ENCODE peak calls at places on chromosomes 5 and 9, in seven cellular contexts. One of them, this sample, is unnamed. For H3K36me3 and H3K27me3, the result is how much of the 10 kb centered on the place peaks cover.

GRCh38 chr9:97744710-97745708 is 47.9 kb upstream of the XPA start:
- DNase-seq in thoracic aorta: no peak
- DNase-seq in pancreas: no peak
- DNase-seq in transverse colon: no peak
- DNase-seq in RWPE2: no peak
- DNase-seq in tibial nerve: no peak
- DNase-seq in adipocyte: no peak
- DNase-seq in this sample: peak

GRCh38 chr5:2149196-2149541 is 266.4 kb upstream of the IRX4 start:
- DNase-seq in thoracic aorta: no peak
- DNase-seq in adipocyte: no peak
- DNase-seq in transverse colon: no peak
- DNase-seq in pancreas: no peak
- DNase-seq in tibial nerve: no peak
- DNase-seq in RWPE2: no peak
- DNase-seq in this sample: peak

GRCh38 chr5:143721960-143722359 is 90.0 kb upstream of the HMHB1 start:
- DNase-seq in adipocyte: no peak
- DNase-seq in RWPE2: no peak
- DNase-seq in transverse colon: no peak
- DNase-seq in thoracic aorta: no peak
- DNase-seq in pancreas: no peak
- DNase-seq in tibial nerve: no peak
- DNase-seq in this sample: no peak

GRCh38 chr9:116238225-116238624 is 84.6 kb downstream of the PAPPA start:
- DNase-seq in pancreas: no peak
- DNase-seq in thoracic aorta: no peak
- DNase-seq in adipocyte: peak
- DNase-seq in RWPE2: no peak
- DNase-seq in transverse colon: no peak
- DNase-seq in tibial nerve: no peak
- DNase-seq in this sample: no peak

GRCh38 chr9:135714242-135715055 is 12.5 kb downstream of the KCNT1 start:
- DNase-seq in adipocyte: peak
- DNase-seq in transverse colon: no peak
- DNase-seq in tibial nerve: no peak
- DNase-seq in thoracic aorta: no peak
- DNase-seq in RWPE2: no peak
- DNase-seq in pancreas: no peak
- DNase-seq in this sample: peak

GRCh38 chr5:103721183-103721582 is 158.6 kb upstream of the NUDT12 start:
- DNase-seq in tibial nerve: no peak
- DNase-seq in RWPE2: no peak
- DNase-seq in thoracic aorta: no peak
- DNase-seq in adipocyte: no peak
- DNase-seq in pancreas: no peak
- DNase-seq in transverse colon: no peak
- DNase-seq in this sample: no peak

GRCh38 chr5:42703238-42703637 is 53.4 kb upstream of the CCDC152 start:
- DNase-seq in thoracic aorta: no peak
- DNase-seq in transverse colon: no peak
- DNase-seq in adipocyte: no peak
- DNase-seq in pancreas: no peak
- DNase-seq in RWPE2: no peak
- DNase-seq in tibial nerve: no peak
- DNase-seq in this sample: no peak

GRCh38 chr5:33422191-33422590 is 18.6 kb upstream of the TARS1 start:
- DNase-seq in tibial nerve: no peak
- DNase-seq in RWPE2: no peak
- DNase-seq in adipocyte: peak
- DNase-seq in thoracic aorta: no peak
- DNase-seq in transverse colon: no peak
- DNase-seq in pancreas: no peak
- DNase-seq in this sample: no peak

GRCh38 chr9:117290306-117290705 is 124.6 kb downstream of the ASTN2 start:
- DNase-seq in pancreas: no peak
- DNase-seq in thoracic aorta: no peak
- DNase-seq in adipocyte: no peak
- DNase-seq in transverse colon: no peak
- DNase-seq in RWPE2: no peak
- DNase-seq in tibial nerve: no peak
- DNase-seq in this sample: no peak

GRCh38 chr9:120935383-120935857 is 8.8 kb upstream of the TRAF1 start:
- DNase-seq in transverse colon: peak
- DNase-seq in tibial nerve: peak
- DNase-seq in RWPE2: peak
- DNase-seq in pancreas: peak
- DNase-seq in adipocyte: peak
- DNase-seq in thoracic aorta: peak
- DNase-seq in this sample: no peak

GRCh38 chr5:127665641-127666040 is 16.8 kb downstream of the CTXN3 start:
- DNase-seq in transverse colon: no peak
- DNase-seq in pancreas: no peak
- DNase-seq in tibial nerve: no peak
- DNase-seq in thoracic aorta: no peak
- DNase-seq in RWPE2: no peak
- DNase-seq in adipocyte: peak
- DNase-seq in this sample: no peak

GRCh38 chr5:36403601-36404311 is 102.1 kb upstream of the RANBP3L start:
- DNase-seq in adipocyte: peak
- DNase-seq in tibial nerve: peak
- DNase-seq in thoracic aorta: no peak
- DNase-seq in pancreas: no peak
- DNase-seq in transverse colon: no peak
- DNase-seq in RWPE2: no peak
- DNase-seq in this sample: no peak

GRCh38 chr5:14032944-14033343 is 88.5 kb upstream of the DNAH5 start:
- DNase-seq in thoracic aorta: no peak
- DNase-seq in tibial nerve: no peak
- DNase-seq in adipocyte: peak
- DNase-seq in RWPE2: no peak
- DNase-seq in transverse colon: no peak
- DNase-seq in pancreas: no peak
- DNase-seq in this sample: no peak

GRCh38 chr9:27340876-27341540 is 44.1 kb upstream of the EQTN start:
- DNase-seq in thoracic aorta: no peak
- DNase-seq in adipocyte: no peak
- DNase-seq in RWPE2: no peak
- DNase-seq in transverse colon: no peak
- DNase-seq in tibial nerve: no peak
- DNase-seq in pancreas: no peak
- DNase-seq in this sample: peak

GRCh38 chr9:96378187-96378586 is 5.3 kb downstream of the SLC35D2 start:
- DNase-seq in transverse colon: no peak
- DNase-seq in RWPE2: no peak
- DNase-seq in adipocyte: no peak
- DNase-seq in tibial nerve: no peak
- DNase-seq in thoracic aorta: no peak
- DNase-seq in pancreas: no peak
- DNase-seq in this sample: no peak

GRCh38 chr9:78544260-78544659 is 247.3 kb downstream of the PSAT1 start:
- DNase-seq in RWPE2: no peak
- DNase-seq in pancreas: no peak
- DNase-seq in thoracic aorta: no peak
- DNase-seq in tibial nerve: no peak
- DNase-seq in transverse colon: no peak
- DNase-seq in adipocyte: no peak
- DNase-seq in this sample: no peak

GRCh38 chr9:125272697-125273096 is 11.1 kb downstream of the GAPVD1 start:
- DNase-seq in tibial nerve: no peak
- DNase-seq in transverse colon: no peak
- DNase-seq in pancreas: no peak
- DNase-seq in thoracic aorta: no peak
- DNase-seq in RWPE2: no peak
- DNase-seq in adipocyte: peak
- DNase-seq in this sample: no peak

GRCh38 chr5:133848306-133848924 is 120.0 kb downstream of the C5orf15 start:
- DNase-seq in tibial nerve: no peak
- DNase-seq in transverse colon: no peak
- DNase-seq in RWPE2: no peak
- DNase-seq in thoracic aorta: no peak
- DNase-seq in adipocyte: no peak
- DNase-seq in pancreas: no peak
- DNase-seq in this sample: no peak

DNA sequence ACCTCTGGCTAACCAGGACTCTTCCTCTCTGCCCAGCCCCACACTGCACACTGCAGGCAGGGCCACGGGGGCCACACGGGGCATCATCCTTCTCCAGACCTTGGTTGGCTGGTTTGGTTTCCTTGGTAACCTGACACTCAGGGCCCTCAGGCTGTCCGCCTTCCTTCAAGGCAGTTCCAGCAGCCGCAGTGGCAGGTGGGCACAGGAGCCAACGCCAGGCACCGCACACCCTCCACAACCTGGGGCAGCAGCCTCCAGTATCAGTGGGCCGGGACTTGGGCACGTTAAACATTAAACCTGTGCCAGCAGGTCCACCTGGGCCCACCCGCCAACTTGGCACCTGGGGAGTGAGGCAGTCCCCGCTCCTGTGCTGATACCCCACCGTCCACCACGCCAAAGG is 1.9 kb downstream of the NPDC1 start:
- DNase-seq in transverse colon: no peak
- DNase-seq in thoracic aorta: no peak
- DNase-seq in adipocyte: no peak
- DNase-seq in RWPE2: no peak
- DNase-seq in pancreas: no peak
- DNase-seq in tibial nerve: no peak
- DNase-seq in this sample: no peak
- H3K4me3 ChIP-seq in transverse colon: peak
- H3K4me3 ChIP-seq in thoracic aorta: peak
- H3K4me3 ChIP-seq in adipocyte: no peak
- H3K4me3 ChIP-seq in RWPE2: no peak
- H3K4me3 ChIP-seq in pancreas: peak
- H3K4me3 ChIP-seq in tibial nerve: no peak
- H3K4me3 ChIP-seq in this sample: no peak

DNA sequence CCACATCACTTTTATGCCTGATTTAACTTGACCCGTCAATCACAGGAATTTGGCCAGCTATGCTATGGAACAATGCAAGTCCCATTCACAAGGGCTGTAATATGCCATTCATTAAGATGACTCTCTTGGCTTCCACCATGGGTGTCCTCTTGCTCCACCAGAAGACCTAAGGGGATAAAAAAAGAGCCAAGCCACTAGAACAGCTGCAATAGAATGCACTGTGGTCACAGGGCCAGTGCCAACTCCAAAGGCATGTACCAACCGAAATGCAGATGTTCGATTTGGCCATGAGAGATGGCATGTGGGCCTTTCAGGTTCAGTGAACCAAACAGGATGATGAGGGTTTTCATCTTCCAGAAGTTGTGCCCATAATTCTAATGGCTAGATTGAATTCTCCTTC is 480.1 kb upstream of the MPDZ start:
- DNase-seq in thoracic aorta: no peak
- DNase-seq in RWPE2: no peak
- DNase-seq in transverse colon: no peak
- DNase-seq in adipocyte: no peak
- DNase-seq in pancreas: no peak
- DNase-seq in tibial nerve: no peak
- DNase-seq in this sample: no peak
- H3K36me3 ChIP-seq in thoracic aorta: under half
- H3K36me3 ChIP-seq in RWPE2: under half
- H3K36me3 ChIP-seq in transverse colon: under half
- H3K36me3 ChIP-seq in adipocyte: under half
- H3K36me3 ChIP-seq in pancreas: under half
- H3K36me3 ChIP-seq in tibial nerve: under half
- H3K36me3 ChIP-seq in this sample: under half

GRCh38 chr5:6581090-6581489 is 51.8 kb downstream of the NSUN2 start:
- DNase-seq in tibial nerve: no peak
- DNase-seq in pancreas: no peak
- DNase-seq in adipocyte: no peak
- DNase-seq in RWPE2: no peak
- DNase-seq in transverse colon: no peak
- DNase-seq in thoracic aorta: no peak
- DNase-seq in this sample: no peak
- H3K27me3 ChIP-seq in tibial nerve: under half
- H3K27me3 ChIP-seq in pancreas: under half
- H3K27me3 ChIP-seq in adipocyte: under half
- H3K27me3 ChIP-seq in RWPE2: half or more
- H3K27me3 ChIP-seq in transverse colon: under half
- H3K27me3 ChIP-seq in thoracic aorta: under half
- H3K27me3 ChIP-seq in this sample: under half

GRCh38 chr5:67196537-67197059 is at the start of gene CD180:
- DNase-seq in RWPE2: no peak
- DNase-seq in thoracic aorta: no peak
- DNase-seq in transverse colon: no peak
- DNase-seq in adipocyte: no peak
- DNase-seq in pancreas: no peak
- DNase-seq in tibial nerve: no peak
- DNase-seq in this sample: no peak
- H3K4me3 ChIP-seq in RWPE2: no peak
- H3K4me3 ChIP-seq in thoracic aorta: no peak
- H3K4me3 ChIP-seq in transverse colon: peak
- H3K4me3 ChIP-seq in adipocyte: no peak
- H3K4me3 ChIP-seq in pancreas: no peak
- H3K4me3 ChIP-seq in tibial nerve: no peak
- H3K4me3 ChIP-seq in this sample: no peak